ENCODE peak calls at places on chromosomes 12 and 14, in nine cellular contexts. One of them, this sample, is unnamed.

GRCh38 chr14:63896278-63896720 is 43.5 kb downstream of the SYNE2 start:
- DNase-seq in gastrocnemius medialis: peak; percentile 30
- DNase-seq in heart left ventricle: peak; percentile 74
- DNase-seq in CD4-positive, CD25-positive, alpha-beta regulatory T cell: no peak
- DNase-seq in Peyer's patch: no peak
- DNase-seq in body of pancreas: peak; percentile 68
- DNase-seq in neural progenitor cell: no peak
- DNase-seq in endodermal cell: no peak
- DNase-seq in left lung: no peak
- DNase-seq in this sample: no peak

GRCh38 chr14:69543341-69544249 is 31.1 kb downstream of the CCDC177 start:
- DNase-seq in gastrocnemius medialis: peak; percentile 17
- DNase-seq in heart left ventricle: no peak
- DNase-seq in CD4-positive, CD25-positive, alpha-beta regulatory T cell: peak; percentile 54
- DNase-seq in Peyer's patch: peak; percentile 18
- DNase-seq in body of pancreas: peak; percentile 79
- DNase-seq in neural progenitor cell: peak; percentile 61
- DNase-seq in endodermal cell: peak; percentile 59
- DNase-seq in left lung: peak; percentile 80
- DNase-seq in this sample: peak; percentile 74

GRCh38 chr12:91172051-91172450 is 10.6 kb downstream of the DCN start:
- DNase-seq in gastrocnemius medialis: no peak
- DNase-seq in heart left ventricle: no peak
- DNase-seq in CD4-positive, CD25-positive, alpha-beta regulatory T cell: no peak
- DNase-seq in Peyer's patch: no peak
- DNase-seq in body of pancreas: no peak
- DNase-seq in neural progenitor cell: no peak
- DNase-seq in endodermal cell: no peak
- DNase-seq in left lung: no peak
- DNase-seq in this sample: no peak

GRCh38 chr12:45962553-45963325 is 27.6 kb downstream of the SCAF11 start:
- DNase-seq in gastrocnemius medialis: no peak
- DNase-seq in heart left ventricle: no peak
- DNase-seq in CD4-positive, CD25-positive, alpha-beta regulatory T cell: no peak
- DNase-seq in Peyer's patch: no peak
- DNase-seq in body of pancreas: no peak
- DNase-seq in neural progenitor cell: peak; percentile 50
- DNase-seq in endodermal cell: no peak
- DNase-seq in left lung: no peak
- DNase-seq in this sample: no peak

GRCh38 chr12:116615141-116615861 is 56.1 kb downstream of the MAP1LC3B2 start:
- DNase-seq in gastrocnemius medialis: no peak
- DNase-seq in heart left ventricle: no peak
- DNase-seq in CD4-positive, CD25-positive, alpha-beta regulatory T cell: no peak
- DNase-seq in Peyer's patch: no peak
- DNase-seq in body of pancreas: no peak
- DNase-seq in neural progenitor cell: peak; percentile 69
- DNase-seq in endodermal cell: no peak
- DNase-seq in left lung: no peak
- DNase-seq in this sample: no peak

GRCh38 chr14:81157431-81157830 is 63.3 kb downstream of the GTF2A1 start:
- DNase-seq in gastrocnemius medialis: no peak
- DNase-seq in heart left ventricle: no peak
- DNase-seq in CD4-positive, CD25-positive, alpha-beta regulatory T cell: no peak
- DNase-seq in Peyer's patch: no peak
- DNase-seq in body of pancreas: no peak
- DNase-seq in neural progenitor cell: no peak
- DNase-seq in endodermal cell: no peak
- DNase-seq in left lung: no peak
- DNase-seq in this sample: no peak

GRCh38 chr14:34713681-34714319 is 593 bp downstream of the CFL2 start:
- DNase-seq in gastrocnemius medialis: peak; percentile 57
- DNase-seq in heart left ventricle: peak; percentile 40
- DNase-seq in CD4-positive, CD25-positive, alpha-beta regulatory T cell: peak; percentile 39
- DNase-seq in Peyer's patch: peak; percentile 53
- DNase-seq in body of pancreas: peak; percentile 48
- DNase-seq in neural progenitor cell: peak; percentile 26
- DNase-seq in endodermal cell: no peak
- DNase-seq in left lung: no peak
- DNase-seq in this sample: peak; percentile 61

GRCh38 chr14:65471038-65471878 is 58.7 kb downstream of the FUT8 start:
- DNase-seq in gastrocnemius medialis: no peak
- DNase-seq in heart left ventricle: no peak
- DNase-seq in CD4-positive, CD25-positive, alpha-beta regulatory T cell: no peak
- DNase-seq in Peyer's patch: no peak
- DNase-seq in body of pancreas: no peak
- DNase-seq in neural progenitor cell: peak; percentile 28
- DNase-seq in endodermal cell: no peak
- DNase-seq in left lung: no peak
- DNase-seq in this sample: no peak

GRCh38 chr14:76687611-76688372 is 73.5 kb upstream of the VASH1 start:
- DNase-seq in gastrocnemius medialis: no peak
- DNase-seq in heart left ventricle: no peak
- DNase-seq in CD4-positive, CD25-positive, alpha-beta regulatory T cell: no peak
- DNase-seq in Peyer's patch: no peak
- DNase-seq in body of pancreas: peak; percentile 79
- DNase-seq in neural progenitor cell: no peak
- DNase-seq in endodermal cell: peak; percentile 28
- DNase-seq in left lung: no peak
- DNase-seq in this sample: no peak

GRCh38 chr12:60997979-60998378 is 1262.2 kb upstream of the USP15 start:
- DNase-seq in gastrocnemius medialis: no peak
- DNase-seq in heart left ventricle: no peak
- DNase-seq in CD4-positive, CD25-positive, alpha-beta regulatory T cell: no peak
- DNase-seq in Peyer's patch: no peak
- DNase-seq in body of pancreas: no peak
- DNase-seq in neural progenitor cell: no peak
- DNase-seq in endodermal cell: no peak
- DNase-seq in left lung: no peak
- DNase-seq in this sample: no peak

GRCh38 chr14:65574611-65575010 is 162.1 kb downstream of the FUT8 start:
- DNase-seq in gastrocnemius medialis: no peak
- DNase-seq in heart left ventricle: no peak
- DNase-seq in CD4-positive, CD25-positive, alpha-beta regulatory T cell: no peak
- DNase-seq in Peyer's patch: no peak
- DNase-seq in body of pancreas: no peak
- DNase-seq in neural progenitor cell: no peak
- DNase-seq in endodermal cell: no peak
- DNase-seq in left lung: no peak
- DNase-seq in this sample: no peak

GRCh38 chr12:91603060-91603459 is 420.4 kb upstream of the DCN start:
- DNase-seq in gastrocnemius medialis: no peak
- DNase-seq in heart left ventricle: no peak
- DNase-seq in CD4-positive, CD25-positive, alpha-beta regulatory T cell: no peak
- DNase-seq in Peyer's patch: no peak
- DNase-seq in body of pancreas: no peak
- DNase-seq in neural progenitor cell: no peak
- DNase-seq in endodermal cell: no peak
- DNase-seq in left lung: no peak
- DNase-seq in this sample: no peak

GRCh38 chr12:64171715-64172114 is 50.4 kb downstream of the KICS2 start:
- DNase-seq in gastrocnemius medialis: no peak
- DNase-seq in heart left ventricle: no peak
- DNase-seq in CD4-positive, CD25-positive, alpha-beta regulatory T cell: no peak
- DNase-seq in Peyer's patch: no peak
- DNase-seq in body of pancreas: no peak
- DNase-seq in neural progenitor cell: no peak
- DNase-seq in endodermal cell: no peak
- DNase-seq in left lung: no peak
- DNase-seq in this sample: no peak

GRCh38 chr12:3527181-3527580 is 36.2 kb downstream of the PRMT8 start:
- DNase-seq in gastrocnemius medialis: no peak
- DNase-seq in heart left ventricle: no peak
- DNase-seq in CD4-positive, CD25-positive, alpha-beta regulatory T cell: no peak
- DNase-seq in Peyer's patch: no peak
- DNase-seq in body of pancreas: no peak
- DNase-seq in neural progenitor cell: no peak
- DNase-seq in endodermal cell: no peak
- DNase-seq in left lung: no peak
- DNase-seq in this sample: no peak

GRCh38 chr12:107702106-107702505 is 16.5 kb downstream of the PWP1 start:
- DNase-seq in gastrocnemius medialis: no peak
- DNase-seq in heart left ventricle: no peak
- DNase-seq in CD4-positive, CD25-positive, alpha-beta regulatory T cell: no peak
- DNase-seq in Peyer's patch: no peak
- DNase-seq in body of pancreas: no peak
- DNase-seq in neural progenitor cell: no peak
- DNase-seq in endodermal cell: no peak
- DNase-seq in left lung: no peak
- DNase-seq in this sample: no peak

GRCh38 chr12:107704056-107704455 is 18.5 kb downstream of the PWP1 start:
- DNase-seq in gastrocnemius medialis: no peak
- DNase-seq in heart left ventricle: no peak
- DNase-seq in CD4-positive, CD25-positive, alpha-beta regulatory T cell: no peak
- DNase-seq in Peyer's patch: no peak
- DNase-seq in body of pancreas: no peak
- DNase-seq in neural progenitor cell: no peak
- DNase-seq in endodermal cell: no peak
- DNase-seq in left lung: no peak
- DNase-seq in this sample: no peak
- H3K36me3 ChIP-seq in gastrocnemius medialis: peaks cover 5% of the 10 kb centered on the region
- H3K36me3 ChIP-seq in heart left ventricle: peaks cover 79% of the 10 kb centered on the region
- H3K36me3 ChIP-seq in CD4-positive, CD25-positive, alpha-beta regulatory T cell: peaks cover 79% of the 10 kb centered on the region
- H3K36me3 ChIP-seq in Peyer's patch: no peaks in the 10 kb centered on the region
- H3K36me3 ChIP-seq in body of pancreas: peaks cover 37% of the 10 kb centered on the region
- H3K36me3 ChIP-seq in neural progenitor cell: peaks cover 39% of the 10 kb centered on the region
- H3K36me3 ChIP-seq in endodermal cell: peaks cover 84% of the 10 kb centered on the region
- H3K36me3 ChIP-seq in left lung: peaks cover 2% of the 10 kb centered on the region
- H3K36me3 ChIP-seq in this sample: peaks cover 83% of the 10 kb centered on the region

GRCh38 chr14:95482967-95483842 is 33.2 kb downstream of the SYNE3 start:
- DNase-seq in gastrocnemius medialis: peak; percentile 80
- DNase-seq in heart left ventricle: peak; percentile 63
- DNase-seq in CD4-positive, CD25-positive, alpha-beta regulatory T cell: no peak
- DNase-seq in Peyer's patch: no peak
- DNase-seq in body of pancreas: peak; percentile 51
- DNase-seq in neural progenitor cell: no peak
- DNase-seq in endodermal cell: peak; percentile 60
- DNase-seq in left lung: peak; percentile 85
- DNase-seq in this sample: peak; percentile 64
- H3K4me1 ChIP-seq in gastrocnemius medialis: peaks cover 20% of the 10 kb centered on the region
- H3K4me1 ChIP-seq in heart left ventricle: peaks cover 30% of the 10 kb centered on the region
- H3K4me1 ChIP-seq in CD4-positive, CD25-positive, alpha-beta regulatory T cell: peaks cover 34% of the 10 kb centered on the region
- H3K4me1 ChIP-seq in Peyer's patch: peaks cover 4% of the 10 kb centered on the region
- H3K4me1 ChIP-seq in body of pancreas: no peaks in the 10 kb centered on the region
- H3K4me1 ChIP-seq in neural progenitor cell: peaks cover 23% of the 10 kb centered on the region
- H3K4me1 ChIP-seq in endodermal cell: peaks cover 36% of the 10 kb centered on the region
- H3K4me1 ChIP-seq in left lung: no peaks in the 10 kb centered on the region
- H3K4me1 ChIP-seq in this sample: peaks cover 39% of the 10 kb centered on the region

GRCh38 chr14:60641722-60642269 is 7.5 kb downstream of the SIX1 start:
- DNase-seq in gastrocnemius medialis: no peak
- DNase-seq in heart left ventricle: no peak
- DNase-seq in CD4-positive, CD25-positive, alpha-beta regulatory T cell: no peak
- DNase-seq in Peyer's patch: no peak
- DNase-seq in body of pancreas: no peak
- DNase-seq in neural progenitor cell: no peak
- DNase-seq in endodermal cell: no peak
- DNase-seq in left lung: peak; percentile 31
- DNase-seq in this sample: no peak

GRCh38 chr14:60642270-60642789 is 6.9 kb downstream of the SIX1 start:
- DNase-seq in gastrocnemius medialis: peak; percentile 80
- DNase-seq in heart left ventricle: no peak
- DNase-seq in CD4-positive, CD25-positive, alpha-beta regulatory T cell: no peak
- DNase-seq in Peyer's patch: no peak
- DNase-seq in body of pancreas: no peak
- DNase-seq in neural progenitor cell: peak; percentile 90
- DNase-seq in endodermal cell: peak; percentile 86
- DNase-seq in left lung: peak; percentile 64
- DNase-seq in this sample: no peak

GRCh38 chr14:60645191-60645590 is 4.1 kb downstream of the SIX1 start:
- DNase-seq in gastrocnemius medialis: no peak
- DNase-seq in heart left ventricle: no peak
- DNase-seq in CD4-positive, CD25-positive, alpha-beta regulatory T cell: no peak
- DNase-seq in Peyer's patch: no peak
- DNase-seq in body of pancreas: no peak
- DNase-seq in neural progenitor cell: no peak
- DNase-seq in endodermal cell: no peak
- DNase-seq in left lung: no peak
- DNase-seq in this sample: no peak

GRCh38 chr14:60642790-60643397 is 6.4 kb downstream of the SIX1 start:
- DNase-seq in gastrocnemius medialis: peak; percentile 47
- DNase-seq in heart left ventricle: no peak
- DNase-seq in CD4-positive, CD25-positive, alpha-beta regulatory T cell: no peak
- DNase-seq in Peyer's patch: no peak
- DNase-seq in body of pancreas: no peak
- DNase-seq in neural progenitor cell: peak; percentile 50
- DNase-seq in endodermal cell: peak; percentile 72
- DNase-seq in left lung: peak; percentile 66
- DNase-seq in this sample: no peak

GRCh38 chr14:60643443-60644402 is 5.6 kb downstream of the SIX1 start:
- DNase-seq in gastrocnemius medialis: peak; percentile 52
- DNase-seq in heart left ventricle: no peak
- DNase-seq in CD4-positive, CD25-positive, alpha-beta regulatory T cell: no peak
- DNase-seq in Peyer's patch: no peak
- DNase-seq in body of pancreas: no peak
- DNase-seq in neural progenitor cell: peak; percentile 77
- DNase-seq in endodermal cell: peak; percentile 79
- DNase-seq in left lung: no peak
- DNase-seq in this sample: no peak
- H3K36me3 ChIP-seq in gastrocnemius medialis: no peaks in the 10 kb centered on the region
- H3K36me3 ChIP-seq in heart left ventricle: no peaks in the 10 kb centered on the region
- H3K36me3 ChIP-seq in CD4-positive, CD25-positive, alpha-beta regulatory T cell: no peaks in the 10 kb centered on the region
- H3K36me3 ChIP-seq in Peyer's patch: no peaks in the 10 kb centered on the region
- H3K36me3 ChIP-seq in body of pancreas: no peaks in the 10 kb centered on the region
- H3K36me3 ChIP-seq in neural progenitor cell: no peaks in the 10 kb centered on the region
- H3K36me3 ChIP-seq in endodermal cell: no peaks in the 10 kb centered on the region
- H3K36me3 ChIP-seq in left lung: no peaks in the 10 kb centered on the region
- H3K36me3 ChIP-seq in this sample: no peaks in the 10 kb centered on the region

GRCh38 chr12:53232641-53233538 is 881 bp upstream of the RARG start:
- DNase-seq in gastrocnemius medialis: no peak
- DNase-seq in heart left ventricle: peak; percentile 59
- DNase-seq in CD4-positive, CD25-positive, alpha-beta regulatory T cell: peak; percentile 69
- DNase-seq in Peyer's patch: no peak
- DNase-seq in body of pancreas: peak; percentile 39
- DNase-seq in neural progenitor cell: peak; percentile 60
- DNase-seq in endodermal cell: peak; percentile 90
- DNase-seq in left lung: peak; percentile 83
- DNase-seq in this sample: peak; percentile 76

GRCh38 chr12:53235742-53236442 is 3.9 kb upstream of the RARG start:
- DNase-seq in gastrocnemius medialis: no peak
- DNase-seq in heart left ventricle: no peak
- DNase-seq in CD4-positive, CD25-positive, alpha-beta regulatory T cell: no peak
- DNase-seq in Peyer's patch: no peak
- DNase-seq in body of pancreas: no peak
- DNase-seq in neural progenitor cell: no peak
- DNase-seq in endodermal cell: peak; percentile 94
- DNase-seq in left lung: peak; percentile 34
- DNase-seq in this sample: peak; percentile 18

GRCh38 chr12:53235164-53235563 is 3.2 kb upstream of the RARG start:
- DNase-seq in gastrocnemius medialis: no peak
- DNase-seq in heart left ventricle: no peak
- DNase-seq in CD4-positive, CD25-positive, alpha-beta regulatory T cell: no peak
- DNase-seq in Peyer's patch: no peak
- DNase-seq in body of pancreas: no peak
- DNase-seq in neural progenitor cell: no peak
- DNase-seq in endodermal cell: peak; percentile 59
- DNase-seq in left lung: peak; percentile 4
- DNase-seq in this sample: no peak

GRCh38 chr12:53233671-53234091 is 1.7 kb upstream of the RARG start:
- DNase-seq in gastrocnemius medialis: no peak
- DNase-seq in heart left ventricle: no peak
- DNase-seq in CD4-positive, CD25-positive, alpha-beta regulatory T cell: no peak
- DNase-seq in Peyer's patch: no peak
- DNase-seq in body of pancreas: no peak
- DNase-seq in neural progenitor cell: no peak
- DNase-seq in endodermal cell: peak; percentile 80
- DNase-seq in left lung: peak; percentile 55
- DNase-seq in this sample: peak; percentile 46

GRCh38 chr12:53234236-53234635 is 2.2 kb upstream of the RARG start:
- DNase-seq in gastrocnemius medialis: no peak
- DNase-seq in heart left ventricle: no peak
- DNase-seq in CD4-positive, CD25-positive, alpha-beta regulatory T cell: no peak
- DNase-seq in Peyer's patch: no peak
- DNase-seq in body of pancreas: no peak
- DNase-seq in neural progenitor cell: peak; percentile 86
- DNase-seq in endodermal cell: peak; percentile 94
- DNase-seq in left lung: peak; percentile 73
- DNase-seq in this sample: peak; percentile 46
- H3K4me1 ChIP-seq in gastrocnemius medialis: peaks cover 21% of the 10 kb centered on the region
- H3K4me1 ChIP-seq in heart left ventricle: peaks cover 22% of the 10 kb centered on the region
- H3K4me1 ChIP-seq in CD4-positive, CD25-positive, alpha-beta regulatory T cell: peaks cover 70% of the 10 kb centered on the region
- H3K4me1 ChIP-seq in Peyer's patch: no peaks in the 10 kb centered on the region
- H3K4me1 ChIP-seq in body of pancreas: peaks cover 30% of the 10 kb centered on the region
- H3K4me1 ChIP-seq in neural progenitor cell: peaks cover 54% of the 10 kb centered on the region
- H3K4me1 ChIP-seq in endodermal cell: peaks cover 16% of the 10 kb centered on the region
- H3K4me1 ChIP-seq in left lung: peaks cover 7% of the 10 kb centered on the region
- H3K4me1 ChIP-seq in this sample: peaks cover 43% of the 10 kb centered on the region